ENCODE peak calls at places on chromosomes 12 and 14, in four cellular contexts. One of them, this sample, is unnamed.

GRCh38 chr12:53252349-53252916 is 15.7 kb upstream of the ESPL1 start:
- DNase-seq in endothelial cell: no peak
- DNase-seq in activated naive CD8-positive, alpha-beta T cell treated with anti-CD3 and anti-CD28 coated beads, Interleukin-2, amount 50 U/mL, for 24 hours: peak
- DNase-seq in HT1080: no peak
- DNase-seq in this sample: peak

GRCh38 chr12:4506870-4507269 is 31.8 kb upstream of the RAD51AP1 start:
- DNase-seq in endothelial cell: no peak
- DNase-seq in activated naive CD8-positive, alpha-beta T cell treated with anti-CD3 and anti-CD28 coated beads, Interleukin-2, amount 50 U/mL, for 24 hours: no peak
- DNase-seq in HT1080: peak
- DNase-seq in this sample: no peak

GRCh38 chr12:53478865-53479264 is 20.4 kb downstream of the MAP3K12 start:
- DNase-seq in endothelial cell: no peak
- DNase-seq in activated naive CD8-positive, alpha-beta T cell treated with anti-CD3 and anti-CD28 coated beads, Interleukin-2, amount 50 U/mL, for 24 hours: no peak
- DNase-seq in HT1080: no peak
- DNase-seq in this sample: no peak

GRCh38 chr14:106670006-106670405 is 1143.6 kb downstream of the TMEM121 start:
- DNase-seq in endothelial cell: no peak
- DNase-seq in activated naive CD8-positive, alpha-beta T cell treated with anti-CD3 and anti-CD28 coated beads, Interleukin-2, amount 50 U/mL, for 24 hours: no peak
- DNase-seq in HT1080: no peak
- DNase-seq in this sample: no peak

GRCh38 chr14:90641111-90642010 is 174.9 kb downstream of the TTC7B start:
- DNase-seq in endothelial cell: no peak
- DNase-seq in activated naive CD8-positive, alpha-beta T cell treated with anti-CD3 and anti-CD28 coated beads, Interleukin-2, amount 50 U/mL, for 24 hours: no peak
- DNase-seq in HT1080: no peak
- DNase-seq in this sample: no peak

GRCh38 chr12:48084066-48084465 is 21.8 kb downstream of the SENP1 start:
- DNase-seq in endothelial cell: no peak
- DNase-seq in activated naive CD8-positive, alpha-beta T cell treated with anti-CD3 and anti-CD28 coated beads, Interleukin-2, amount 50 U/mL, for 24 hours: no peak
- DNase-seq in HT1080: no peak
- DNase-seq in this sample: no peak

GRCh38 chr12:26292596-26292995 is 97.2 kb downstream of the SSPN start:
- DNase-seq in endothelial cell: no peak
- DNase-seq in activated naive CD8-positive, alpha-beta T cell treated with anti-CD3 and anti-CD28 coated beads, Interleukin-2, amount 50 U/mL, for 24 hours: no peak
- DNase-seq in HT1080: peak
- DNase-seq in this sample: no peak

GRCh38 chr14:99839696-99840095 is 46.5 kb downstream of the EML1 start:
- DNase-seq in endothelial cell: no peak
- DNase-seq in activated naive CD8-positive, alpha-beta T cell treated with anti-CD3 and anti-CD28 coated beads, Interleukin-2, amount 50 U/mL, for 24 hours: no peak
- DNase-seq in HT1080: no peak
- DNase-seq in this sample: no peak

GRCh38 chr12:89391726-89392336 is 39.5 kb upstream of the DUSP6 start:
- DNase-seq in endothelial cell: no peak
- DNase-seq in activated naive CD8-positive, alpha-beta T cell treated with anti-CD3 and anti-CD28 coated beads, Interleukin-2, amount 50 U/mL, for 24 hours: no peak
- DNase-seq in HT1080: no peak
- DNase-seq in this sample: no peak

GRCh38 chr12:77231548-77231947 is 166.2 kb upstream of the E2F7 start:
- DNase-seq in endothelial cell: no peak
- DNase-seq in activated naive CD8-positive, alpha-beta T cell treated with anti-CD3 and anti-CD28 coated beads, Interleukin-2, amount 50 U/mL, for 24 hours: no peak
- DNase-seq in HT1080: peak
- DNase-seq in this sample: no peak

GRCh38 chr12:17361224-17361623 is 728.8 kb downstream of the RERGL start:
- DNase-seq in endothelial cell: no peak
- DNase-seq in activated naive CD8-positive, alpha-beta T cell treated with anti-CD3 and anti-CD28 coated beads, Interleukin-2, amount 50 U/mL, for 24 hours: no peak
- DNase-seq in HT1080: no peak
- DNase-seq in this sample: no peak

GRCh38 chr12:80314741-80315140 is 129.3 kb upstream of the PTPRQ start:
- DNase-seq in endothelial cell: no peak
- DNase-seq in activated naive CD8-positive, alpha-beta T cell treated with anti-CD3 and anti-CD28 coated beads, Interleukin-2, amount 50 U/mL, for 24 hours: no peak
- DNase-seq in HT1080: no peak
- DNase-seq in this sample: no peak

GRCh38 chr14:92397140-92397815 is 74.3 kb downstream of the SLC24A4 start:
- DNase-seq in endothelial cell: no peak
- DNase-seq in activated naive CD8-positive, alpha-beta T cell treated with anti-CD3 and anti-CD28 coated beads, Interleukin-2, amount 50 U/mL, for 24 hours: no peak
- DNase-seq in HT1080: peak
- DNase-seq in this sample: no peak

GRCh38 chr12:84888861-84889260 is 23.7 kb downstream of the SLC6A15 start:
- DNase-seq in endothelial cell: no peak
- DNase-seq in activated naive CD8-positive, alpha-beta T cell treated with anti-CD3 and anti-CD28 coated beads, Interleukin-2, amount 50 U/mL, for 24 hours: no peak
- DNase-seq in HT1080: no peak
- DNase-seq in this sample: no peak

GRCh38 chr12:50066402-50066801 is 9.0 kb downstream of the ASIC1 start:
- DNase-seq in endothelial cell: no peak
- DNase-seq in activated naive CD8-positive, alpha-beta T cell treated with anti-CD3 and anti-CD28 coated beads, Interleukin-2, amount 50 U/mL, for 24 hours: no peak
- DNase-seq in HT1080: peak
- DNase-seq in this sample: no peak

GRCh38 chr12:81722004-81722403 is 37.1 kb downstream of the PPFIA2 start:
- DNase-seq in endothelial cell: no peak
- DNase-seq in activated naive CD8-positive, alpha-beta T cell treated with anti-CD3 and anti-CD28 coated beads, Interleukin-2, amount 50 U/mL, for 24 hours: no peak
- DNase-seq in HT1080: peak
- DNase-seq in this sample: no peak

GRCh38 chr12:109989380-109989779 is 6.8 kb downstream of the GIT2 start:
- DNase-seq in endothelial cell: no peak
- DNase-seq in activated naive CD8-positive, alpha-beta T cell treated with anti-CD3 and anti-CD28 coated beads, Interleukin-2, amount 50 U/mL, for 24 hours: no peak
- DNase-seq in HT1080: no peak
- DNase-seq in this sample: no peak

GRCh38 chr14:50001146-50001998 is 108.5 kb downstream of the ARF6 start:
- DNase-seq in endothelial cell: no peak
- DNase-seq in activated naive CD8-positive, alpha-beta T cell treated with anti-CD3 and anti-CD28 coated beads, Interleukin-2, amount 50 U/mL, for 24 hours: peak
- DNase-seq in HT1080: peak
- DNase-seq in this sample: peak

GRCh38 chr14:97978336-97978735 is 1181.2 kb downstream of the VRK1 start:
- DNase-seq in endothelial cell: peak
- DNase-seq in activated naive CD8-positive, alpha-beta T cell treated with anti-CD3 and anti-CD28 coated beads, Interleukin-2, amount 50 U/mL, for 24 hours: peak
- DNase-seq in HT1080: peak
- DNase-seq in this sample: peak

GRCh38 chr12:93375906-93376305 is 1.8 kb upstream of the NUDT4 start:
- DNase-seq in endothelial cell: no peak
- DNase-seq in activated naive CD8-positive, alpha-beta T cell treated with anti-CD3 and anti-CD28 coated beads, Interleukin-2, amount 50 U/mL, for 24 hours: no peak
- DNase-seq in HT1080: no peak
- DNase-seq in this sample: no peak

GRCh38 chr12:12327802-12328201 is 22.2 kb downstream of the MANSC1 start:
- DNase-seq in endothelial cell: peak
- DNase-seq in activated naive CD8-positive, alpha-beta T cell treated with anti-CD3 and anti-CD28 coated beads, Interleukin-2, amount 50 U/mL, for 24 hours: no peak
- DNase-seq in HT1080: peak
- DNase-seq in this sample: no peak

GRCh38 chr12:31558521-31558920 is 32.4 kb downstream of the DENND5B start:
- DNase-seq in endothelial cell: no peak
- DNase-seq in activated naive CD8-positive, alpha-beta T cell treated with anti-CD3 and anti-CD28 coated beads, Interleukin-2, amount 50 U/mL, for 24 hours: no peak
- DNase-seq in HT1080: no peak
- DNase-seq in this sample: no peak

GRCh38 chr12:127149226-127149964 is 1117.6 kb upstream of the TMEM132C start:
- DNase-seq in endothelial cell: no peak
- DNase-seq in activated naive CD8-positive, alpha-beta T cell treated with anti-CD3 and anti-CD28 coated beads, Interleukin-2, amount 50 U/mL, for 24 hours: no peak
- DNase-seq in HT1080: no peak
- DNase-seq in this sample: no peak

GRCh38 chr12:28963554-28963953 is 185.5 kb upstream of the FAR2 start:
- DNase-seq in endothelial cell: no peak
- DNase-seq in activated naive CD8-positive, alpha-beta T cell treated with anti-CD3 and anti-CD28 coated beads, Interleukin-2, amount 50 U/mL, for 24 hours: no peak
- DNase-seq in HT1080: no peak
- DNase-seq in this sample: no peak

This sample was measured in cerebellar nuclear complex.